ENCODE peak calls at places on chromosomes 1 and 21, in seven cellular contexts. E is heart right ventricle, L is HCT116, C is PC-3, S is Panc1, Z is right lobe of liver, R is pancreas. W is an unnamed sample.

GRCh38 chr1:241457421-241457820 is 62.1 kb downstream of the FH start:
- ATAC-seq in E (no peak), L (no peak), C (no peak), S (no peak), Z (no peak), R (no peak), W (no peak)

GRCh38 chr1:72433591-72433990 is 151.3 kb upstream of the NEGR1 start:
- ATAC-seq in E (no peak), L (no peak), C (no peak), S (no peak), Z (no peak), R (no peak), W (no peak)

GRCh38 chr21:15221799-15222386 is 157.1 kb upstream of the NRIP1 start:
- ATAC-seq in E (peak; percentile 95), L (peak; percentile 53), C (peak; percentile 47), S (no peak), Z (peak; percentile 98), R (peak; percentile 82), W (peak; percentile 75)

GRCh38 chr1:226397011-226397926 is 10.6 kb downstream of the PARP1 start:
- ATAC-seq in E (no peak), L (no peak), C (no peak), S (no peak), Z (peak; percentile 77), R (peak; percentile 50), W (peak; percentile 73)

GRCh38 chr1:199574949-199575348 is 452.6 kb upstream of the NR5A2 start:
- ATAC-seq in E (no peak), L (no peak), C (no peak), S (no peak), Z (no peak), R (no peak), W (no peak)

GRCh38 chr1:114668784-114669561 is 876 bp downstream of the DENND2C start:
- ATAC-seq in E (no peak), L (no peak), C (peak; percentile 30), S (no peak), Z (peak; percentile 22), R (peak; percentile 14), W (no peak)

GRCh38 chr1:242243472-242243871 is 244.6 kb upstream of the MAP1LC3C start:
- ATAC-seq in E (no peak), L (no peak), C (no peak), S (peak; percentile 83), Z (peak; percentile 49), R (peak; percentile 51), W (no peak)

GRCh38 chr1:221692643-221693042 is 49.2 kb downstream of the DUSP10 start:
- ATAC-seq in E (no peak), L (no peak), C (no peak), S (no peak), Z (no peak), R (no peak), W (no peak)

DNA sequence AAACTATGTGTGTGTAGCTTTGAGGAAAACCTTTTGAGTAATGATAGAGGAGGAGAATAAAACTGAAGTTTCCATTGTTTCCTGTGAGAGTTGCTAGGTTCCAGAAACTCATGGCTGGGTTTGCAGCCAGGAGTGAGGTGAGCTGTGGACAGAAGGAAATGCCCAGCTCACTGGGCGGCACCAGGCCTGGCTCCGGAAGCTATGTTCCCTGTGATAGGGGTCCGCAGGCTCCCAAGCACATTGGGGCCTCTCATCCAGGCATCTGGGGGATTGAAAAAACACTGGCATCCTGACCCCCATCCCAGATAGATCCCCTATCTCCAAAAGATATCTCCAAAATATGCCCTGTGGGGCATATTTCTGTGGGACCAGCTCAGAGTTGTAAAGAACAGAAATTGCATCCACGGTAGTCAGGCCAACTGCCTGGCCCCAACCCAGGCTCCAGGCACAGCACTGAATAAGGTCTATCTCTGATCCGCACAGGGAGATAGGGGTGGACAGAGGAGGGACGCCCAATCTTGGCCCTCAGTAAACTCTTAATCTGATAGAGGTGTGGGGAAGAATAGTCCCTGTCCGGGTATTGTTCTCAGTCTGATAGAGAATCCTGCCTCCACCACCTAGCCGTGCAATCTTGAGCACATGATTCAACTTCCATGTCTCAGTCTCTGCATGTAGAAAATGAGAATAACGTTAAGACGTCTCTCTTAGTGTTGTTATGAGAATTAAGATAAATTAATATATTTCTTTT is 1.9 kb upstream of the HSPG2 start:
- ATAC-seq in E (no peak), L (no peak), C (no peak), S (no peak), Z (no peak), R (no peak), W (no peak)
- H3K4me1 ChIP-seq in E (peaks cover 87% of the 10 kb centered on the region), L (peaks cover 38% of the 10 kb centered on the region), C (peaks cover 35% of the 10 kb centered on the region), S (peaks cover 59% of the 10 kb centered on the region), Z (peaks cover 4% of the 10 kb centered on the region), R (peaks cover 7% of the 10 kb centered on the region), W (peaks cover 45% of the 10 kb centered on the region)

GRCh38 chr1:78688701-78689100 is 39.1 kb downstream of the IFI44 start:
- ATAC-seq in E (no peak), L (no peak), C (peak; percentile 41), S (no peak), Z (peak; percentile 38), R (no peak), W (no peak)

GRCh38 chr1:78690516-78690915 is 40.9 kb downstream of the IFI44 start:
- ATAC-seq in E (no peak), L (no peak), C (no peak), S (no peak), Z (no peak), R (no peak), W (no peak)

GRCh38 chr1:78687914-78688313 is 38.3 kb downstream of the IFI44 start:
- ATAC-seq in E (no peak), L (no peak), C (peak; percentile 45), S (no peak), Z (no peak), R (no peak), W (no peak)

GRCh38 chr1:78687315-78687714 is 37.7 kb downstream of the IFI44 start:
- ATAC-seq in E (no peak), L (no peak), C (no peak), S (no peak), Z (peak; percentile 90), R (peak; percentile 42), W (no peak)

DNA sequence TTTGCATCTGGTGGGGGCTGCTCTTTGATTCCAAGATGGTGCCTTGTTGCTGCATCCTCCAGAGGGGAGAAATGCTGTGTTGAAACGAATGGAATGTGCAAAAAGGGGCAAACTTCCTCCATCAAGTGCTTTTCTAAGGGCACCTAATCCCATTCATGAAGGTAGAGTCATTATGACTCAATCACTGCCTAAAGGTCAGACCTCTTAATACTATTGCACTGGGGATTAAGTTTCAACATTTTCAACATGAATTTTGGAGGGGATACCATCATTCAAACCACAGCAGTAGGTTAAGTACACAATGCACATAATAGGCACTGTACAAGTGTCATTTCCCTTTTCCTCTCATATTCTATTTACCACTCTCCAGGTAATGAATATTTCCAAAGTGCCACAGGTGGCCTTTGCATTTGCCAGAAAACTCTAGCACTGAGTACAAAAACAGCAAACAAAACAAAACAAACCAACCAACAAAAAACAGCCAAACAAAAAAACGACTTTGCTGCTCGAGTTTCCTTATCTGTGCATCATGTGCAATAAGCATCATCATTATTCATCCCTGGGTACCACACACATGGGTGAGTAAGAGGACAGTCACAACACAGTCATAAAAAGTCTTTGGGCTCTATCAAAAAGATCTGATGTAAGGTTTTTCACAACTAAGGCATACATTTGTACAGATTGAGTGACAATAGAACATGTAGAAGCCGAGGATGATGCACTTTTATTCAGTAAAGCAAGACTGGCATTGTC is 42.5 kb downstream of the IFI44 start:
- ATAC-seq in E (no peak), L (no peak), C (peak; percentile 65), S (no peak), Z (no peak), R (no peak), W (no peak)
- H3K4me1 ChIP-seq in E (no peaks in the 10 kb centered on the region), L (no peaks in the 10 kb centered on the region), C (peaks cover 56% of the 10 kb centered on the region), S (no peaks in the 10 kb centered on the region), Z (peaks cover 6% of the 10 kb centered on the region), R (no peaks in the 10 kb centered on the region), W (peaks cover 6% of the 10 kb centered on the region)

GRCh38 chr1:91020967-91021685 is 709 bp downstream of the ZNF644 start:
- ATAC-seq in E (peak; percentile 57), L (peak; percentile 64), C (peak; percentile 64), S (peak; percentile 80), Z (peak; percentile 67), R (peak; percentile 66), W (peak; percentile 57)

GRCh38 chr1:91020486-91020885 is 1.3 kb downstream of the ZNF644 start:
- ATAC-seq in E (no peak), L (no peak), C (no peak), S (no peak), Z (no peak), R (no peak), W (no peak)

GRCh38 chr1:91024501-91025119 is 2.8 kb upstream of the ZNF644 start:
- ATAC-seq in E (no peak), L (no peak), C (no peak), S (no peak), Z (no peak), R (no peak), W (no peak)

GRCh38 chr1:91022518-91022929 is 689 bp upstream of the ZNF644 start:
- ATAC-seq in E (no peak), L (no peak), C (no peak), S (no peak), Z (no peak), R (peak; percentile 0), W (no peak)

DNA sequence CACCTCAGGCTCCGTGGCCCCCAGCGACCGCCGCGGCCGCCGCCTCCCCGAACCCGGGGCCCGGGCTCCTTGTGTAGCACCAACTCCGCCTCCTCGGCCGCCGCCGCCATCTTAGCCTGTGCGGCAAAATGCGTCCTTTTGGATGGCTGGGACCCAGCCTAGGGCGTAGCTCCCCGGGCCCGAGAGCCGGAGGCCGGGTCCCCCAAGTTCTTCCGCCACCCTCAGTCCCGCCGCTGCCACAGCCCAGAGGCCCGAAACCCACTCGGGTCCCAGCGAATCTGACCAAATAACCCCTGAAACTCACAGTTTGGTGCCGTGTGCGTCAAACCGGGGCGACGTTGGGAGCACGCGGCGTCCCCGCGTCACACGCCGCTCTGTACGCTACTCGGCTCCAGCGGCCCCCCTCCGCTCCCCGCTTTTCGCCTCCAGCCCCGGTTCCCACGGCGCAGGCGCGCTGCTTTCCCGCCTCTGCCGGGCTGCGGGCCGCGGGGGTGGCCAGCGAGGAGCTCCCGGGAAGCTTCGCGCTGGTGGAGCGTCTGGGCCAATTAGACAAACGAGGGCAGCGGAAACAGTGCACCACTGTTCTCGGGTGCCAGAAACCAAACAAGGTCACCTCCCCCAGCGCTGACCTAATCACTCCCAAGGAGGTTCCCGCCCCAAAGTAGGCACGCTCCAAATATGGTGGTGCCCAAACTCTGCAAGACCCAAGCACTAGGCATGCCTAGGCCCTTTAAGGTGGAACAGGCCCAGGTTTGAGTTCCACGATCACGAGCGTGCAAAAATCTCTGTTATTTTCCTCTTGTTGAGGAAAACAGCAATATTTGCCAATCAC is at the start of gene ZNF644:
- ATAC-seq in E (peak; percentile 96), L (peak; percentile 86), C (peak; percentile 76), S (peak; percentile 93), Z (peak; percentile 80), R (peak; percentile 90), W (peak; percentile 95)
- H3K4me1 ChIP-seq in E (peaks cover 49% of the 10 kb centered on the region), L (peaks cover 17% of the 10 kb centered on the region), C (peaks cover 46% of the 10 kb centered on the region), S (peaks cover 40% of the 10 kb centered on the region), Z (peaks cover 30% of the 10 kb centered on the region), R (peaks cover 25% of the 10 kb centered on the region), W (peaks cover 4% of the 10 kb centered on the region)

GRCh38 chr1:26780344-26780957 is 7.3 kb upstream of the PIGV start:
- ATAC-seq in E (no peak), L (no peak), C (no peak), S (peak; percentile 7), Z (peak; percentile 69), R (no peak), W (no peak)

GRCh38 chr1:26779093-26779668 is 8.6 kb upstream of the PIGV start:
- ATAC-seq in E (no peak), L (no peak), C (no peak), S (no peak), Z (no peak), R (no peak), W (no peak)

GRCh38 chr1:26783646-26784022 is 4.1 kb upstream of the PIGV start:
- ATAC-seq in E (no peak), L (no peak), C (no peak), S (no peak), Z (no peak), R (no peak), W (no peak)

GRCh38 chr1:26782521-26783212 is 5.1 kb upstream of the PIGV start:
- ATAC-seq in E (no peak), L (no peak), C (no peak), S (no peak), Z (no peak), R (no peak), W (no peak)

GRCh38 chr1:26781206-26781825 is 6.4 kb upstream of the PIGV start:
- ATAC-seq in E (no peak), L (no peak), C (no peak), S (no peak), Z (no peak), R (no peak), W (no peak)
- H3K4me1 ChIP-seq in E (peaks cover 53% of the 10 kb centered on the region), L (peaks cover 14% of the 10 kb centered on the region), C (peaks cover 26% of the 10 kb centered on the region), S (peaks cover 48% of the 10 kb centered on the region), Z (peaks cover 67% of the 10 kb centered on the region), R (peaks cover 19% of the 10 kb centered on the region), W (peaks cover 45% of the 10 kb centered on the region)